ENCODE peak calls at places on chromosome 3, in five cellular contexts. K is CD4-positive, alpha-beta T cell; F is K562; V is AG10803; R is sigmoid colon. I is an unnamed sample.

GRCh38 chr3:135803291-135803690 is 162.2 kb upstream of the PPP2R3A start:
- DNase-seq in R (no peak), K (no peak), F (no peak), V (no peak), I (no peak)

GRCh38 chr3:72200332-72200731 is 415.4 kb upstream of the PROK2 start:
- DNase-seq in V (no peak), F (no peak), K (no peak), R (no peak), I (no peak)

GRCh38 chr3:26307192-26307591 is 315.4 kb upstream of the LRRC3B start:
- DNase-seq in K (no peak), F (no peak), V (no peak), R (no peak), I (no peak)

GRCh38 chr3:45035441-45036301 is 9.6 kb downstream of the CLEC3B start:
- DNase-seq in R (peak; percentile 79), K (peak; percentile 17), F (no peak), V (no peak), I (peak; percentile 90)

GRCh38 chr3:44885618-44886017 is 11.2 kb downstream of the TGM4 start:
- DNase-seq in K (no peak), F (no peak), V (peak; percentile 88), R (no peak), I (no peak)

GRCh38 chr3:123419850-123420292 is 29.0 kb downstream of the ADCY5 start:
- DNase-seq in F (no peak), V (no peak), K (no peak), R (peak; percentile 91), I (no peak)

GRCh38 chr3:138381950-138382715 is 33.8 kb downstream of the MRAS start:
- DNase-seq in V (peak; percentile 67), K (no peak), F (no peak), R (peak; percentile 88), I (no peak)

GRCh38 chr3:10817506-10817905 is 1.5 kb downstream of the SLC6A11 start:
- DNase-seq in K (no peak), R (no peak), F (no peak), V (no peak), I (no peak)

GRCh38 chr3:62214850-62215249 is 158.5 kb downstream of the FEZF2 start:
- DNase-seq in V (no peak), K (no peak), R (no peak), F (no peak), I (no peak)

GRCh38 chr3:127062926-127063325 is 80.0 kb downstream of the PLXNA1 start:
- DNase-seq in F (no peak), V (no peak), K (no peak), R (peak; percentile 54), I (peak; percentile 60)

GRCh38 chr3:110419096-110419495 is 652.5 kb upstream of the NECTIN3 start:
- DNase-seq in V (no peak), F (no peak), K (no peak), R (no peak), I (no peak)

GRCh38 chr3:195815169-195815771 is 3.5 kb upstream of the MUC4 start:
- DNase-seq in R (peak; percentile 47), V (no peak), F (peak; percentile 73), K (no peak), I (no peak)

GRCh38 chr3:73637042-73637441 is 12.3 kb upstream of the PDZRN3 start:
- DNase-seq in K (no peak), R (no peak), V (peak; percentile 53), F (no peak), I (no peak)

GRCh38 chr3:69871256-69871655 is 128.3 kb upstream of the SAMMSON start:
- DNase-seq in V (no peak), K (no peak), F (no peak), R (no peak), I (no peak)

GRCh38 chr3:146817705-146818104 is 212.6 kb upstream of the PLSCR5 start:
- DNase-seq in K (no peak), F (no peak), V (peak; percentile 70), R (no peak), I (no peak)
- TF ChIP-seq CTCF in K (no peak), F (no peak), V (peak; percentile 68), R (no peak), I (peak; percentile 89)

GRCh38 chr3:2770451-2770850 is 339.7 kb downstream of the IL5RA start:
- DNase-seq in V (no peak), F (no peak), K (no peak), R (no peak), I (no peak)

DNA sequence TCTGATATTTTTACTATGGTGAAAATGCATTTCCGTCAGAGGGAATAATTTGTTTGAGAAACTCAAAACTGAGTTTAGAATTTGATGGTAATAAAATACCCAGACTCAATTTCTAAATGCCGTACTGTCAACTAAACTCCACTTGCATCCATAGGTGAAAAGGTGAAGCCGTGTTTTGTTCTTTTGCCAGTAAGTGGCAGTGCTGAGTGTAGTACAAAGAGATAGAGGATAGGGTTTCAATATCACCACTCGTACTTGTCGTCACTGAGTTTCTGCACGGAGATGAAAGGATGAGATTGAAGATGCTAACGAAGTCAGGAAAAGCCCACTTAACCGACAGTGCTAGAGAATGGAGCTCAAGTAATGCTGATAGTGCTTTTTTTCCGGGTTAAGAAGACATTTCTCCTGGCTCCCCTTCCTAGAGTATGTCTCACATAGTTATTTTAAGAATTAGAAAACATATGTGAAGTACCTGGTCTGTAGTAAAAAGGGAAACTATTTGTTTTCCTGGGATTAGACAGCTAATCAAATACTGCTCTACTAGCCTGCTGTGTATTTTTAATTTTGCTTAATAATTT is 345.1 kb downstream of the IL5RA start:
- DNase-seq in K (no peak), F (no peak), V (no peak), R (no peak), I (no peak)
- TF ChIP-seq CTCF in K (no peak), F (no peak), V (no peak), R (no peak), I (no peak)

DNA sequence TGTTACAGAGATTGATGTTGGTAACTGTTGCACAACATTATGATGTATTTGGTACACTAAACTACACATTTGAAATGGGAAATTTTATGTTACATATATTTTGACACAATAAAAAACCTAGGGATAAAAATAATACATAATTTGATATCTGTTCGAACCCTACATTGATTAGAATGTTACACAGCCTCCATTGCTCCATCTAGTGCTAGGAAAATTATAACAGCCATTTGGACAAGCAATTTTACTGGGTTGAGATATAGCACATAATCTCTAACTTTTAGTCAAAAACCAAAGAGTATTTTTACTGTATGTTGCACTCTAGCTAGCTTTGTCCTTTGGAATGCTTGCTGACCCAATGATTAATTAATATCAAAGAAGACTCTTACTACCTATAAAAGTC is 108.1 kb downstream of the LSAMP start:
- DNase-seq in R (no peak), V (no peak), F (no peak), K (no peak), I (no peak)
- TF ChIP-seq CTCF in R (no peak), V (peak; percentile 34), F (no peak), K (no peak), I (peak; percentile 63)

GRCh38 chr3:37384117-37384516 is 209.7 kb upstream of the LRRFIP2 start:
- DNase-seq in R (no peak), V (no peak), F (no peak), K (no peak), I (no peak)
- TF ChIP-seq CTCF in R (no peak), V (no peak), F (no peak), K (no peak), I (no peak)

GRCh38 chr3:119494597-119494996 is 3.8 kb upstream of the TIMMDC1 start:
- DNase-seq in F (no peak), V (no peak), K (no peak), R (no peak), I (no peak)
- TF ChIP-seq CTCF in F (no peak), V (peak; percentile 4), K (no peak), R (no peak), I (peak; percentile 41)